ENCODE peak calls at places on chromosomes 4 and X, in five cellular contexts. S is renal cortical epithelial cell; G is hypothalamus; U is NCI-H2081; J is effector CD4-positive, alpha-beta T cell. D is an unnamed sample.

GRCh38 chr4:122978789-122979188 is 56.4 kb upstream of the NUDT6 start:
- DNase-seq in S (no peak), G (no peak), U (no peak), J (no peak), D (no peak)

GRCh38 chr4:138507527-138507926 is 265.4 kb upstream of the SLC7A11 start:
- DNase-seq in U (no peak), S (peak), G (no peak), J (no peak), D (no peak)

GRCh38 chrX:65750674-65751469 is 83.4 kb downstream of the MSN start:
- DNase-seq in G (no peak), S (no peak), U (no peak), J (no peak), D (no peak)

GRCh38 chr4:156672924-156673323 is 298.7 kb downstream of the PDGFC start:
- DNase-seq in J (no peak), U (no peak), G (no peak), S (peak), D (no peak)

GRCh38 chr4:577499-578450 is 1.7 kb upstream of the TMEM271 start:
- DNase-seq in G (no peak), J (no peak), U (peak), S (peak), D (peak)

GRCh38 chrX:1167466-1167865 is 45.0 kb downstream of the CRLF2 start:
- DNase-seq in S (no peak), G (no peak), U (no peak), J (no peak), D (no peak)

GRCh38 chrX:64190136-64190740 is 15.3 kb downstream of the AMER1 start:
- DNase-seq in S (no peak), G (no peak), U (no peak), J (no peak), D (no peak)

GRCh38 chr4:10019521-10020051 is 1.7 kb downstream of the SLC2A9 start:
- DNase-seq in G (no peak), U (no peak), J (no peak), S (no peak), D (no peak)

D was measured in frontal cortex.